ENCODE peak calls at places on chromosomes 6 and 20, in seven cellular contexts. B is NCI-H1694 treated with DMSO at 0.1 percent for 48 hours; X is adrenal gland; W is effector CD4-positive, alpha-beta T cell; T is left ventricle myocardium superior; Z is LoVo; E is Peyer's patch. G is an unnamed sample.

GRCh38 chr6:70849348-70850069 is 107.4 kb downstream of the B3GAT2 start:
- DNase-seq in B (no peak), X (no peak), W (no peak), T (no peak), Z (peak), E (no peak), G (no peak)

GRCh38 chr6:108767418-108768175 is 80.6 kb upstream of the ARMC2 start:
- DNase-seq in B (no peak), X (no peak), W (no peak), T (no peak), Z (no peak), E (peak), G (no peak)

GRCh38 chr6:19309661-19310060 is 527.5 kb upstream of the ID4 start:
- DNase-seq in B (no peak), X (no peak), W (no peak), T (no peak), Z (no peak), E (no peak), G (no peak)

GRCh38 chr6:56963043-56963442 is 8.1 kb downstream of the BEND6 start:
- DNase-seq in B (no peak), X (no peak), W (no peak), T (no peak), Z (no peak), E (no peak), G (no peak)

GRCh38 chr20:12093062-12093796 is 175.5 kb downstream of the BTBD3 start:
- DNase-seq in B (no peak), X (no peak), W (no peak), T (no peak), Z (no peak), E (no peak), G (no peak)

GRCh38 chr6:1381397-1382330 is 7.7 kb upstream of the FOXF2 start:
- DNase-seq in B (no peak), X (no peak), W (peak), T (peak), Z (peak), E (no peak), G (peak)

GRCh38 chr6:96631248-96631647 is 68.3 kb downstream of the FHL5 start:
- DNase-seq in B (no peak), X (no peak), W (no peak), T (no peak), Z (no peak), E (no peak), G (no peak)

GRCh38 chr20:3825526-3825925 is 5.2 kb downstream of the AP5S1 start:
- DNase-seq in B (no peak), X (no peak), W (no peak), T (no peak), Z (no peak), E (no peak), G (no peak)

G was measured in NCI-H460.